ENCODE peak calls at places on chromosomes 6 and 20, in six cellular contexts. E, X, Q, P, C and D are unnamed samples.
A peak's percentile ranks its signal among the peaks of the same experiment; 100 is the strongest.

GRCh38 chr20:57902478-57902877 is 192.7 kb upstream of the PMEPA1 start:
- DNase-seq in X (no peak), Q (peak; percentile 40), E (no peak), C (no peak), P (no peak), D (peak; percentile 15)

GRCh38 chr20:44279228-44279627 is 31.8 kb downstream of the FITM2 start:
- DNase-seq in E (no peak), C (no peak), X (no peak), P (no peak), Q (no peak), D (no peak)

GRCh38 chr6:133242761-133243590 is 1.8 kb downstream of the EYA4 start:
- DNase-seq in Q (peak; percentile 33), P (no peak), X (no peak), C (peak; percentile 24), E (no peak), D (peak; percentile 21)

GRCh38 chr6:12490904-12491571 is 200.9 kb downstream of the EDN1 start:
- DNase-seq in X (no peak), C (no peak), Q (no peak), P (no peak), E (no peak), D (no peak)

GRCh38 chr20:62832212-62832922 is 15.5 kb downstream of the COL9A3 start:
- DNase-seq in P (no peak), E (no peak), Q (peak; percentile 79), X (no peak), C (no peak), D (peak; percentile 93)

GRCh38 chr20:32019156-32019510 is 8.9 kb downstream of the CCM2L start:
- DNase-seq in Q (no peak), X (peak; percentile 38), P (no peak), C (peak; percentile 56), E (no peak), D (no peak)

GRCh38 chr6:54861846-54862616 is 15.5 kb downstream of the FAM83B start:
- DNase-seq in Q (no peak), E (no peak), P (no peak), X (no peak), C (no peak), D (no peak)

GRCh38 chr6:134802426-134803058 is 147.4 kb downstream of the ALDH8A1 start:
- DNase-seq in X (no peak), E (no peak), Q (no peak), P (no peak), C (no peak), D (no peak)

GRCh38 chr6:74087898-74088297 is 391.9 kb downstream of the CD109 start:
- DNase-seq in E (no peak), Q (no peak), C (no peak), X (no peak), P (no peak), D (peak; percentile 13)